ENCODE peak calls at places on chromosomes 6 and 20, in seven cellular contexts. P is naive thymus-derived CD8-positive, alpha-beta T cell; A is activated CD8-positive, alpha-beta memory T cell treated with anti-CD3 and anti-CD28 coated beads, Interleukin-2, amount 10 ng/mL, durations not matched to agents 7 days and 5 days; K is activated naive CD4-positive, alpha-beta T cell treated with anti-CD3 and anti-CD28 coated beads, Interleukin-2, amount 50 U/mL, for 72 hours; Q is CD4-positive, alpha-beta T cell; H is effector memory CD8-positive, alpha-beta T cell; E is right cardiac atrium. O is an unnamed sample.

GRCh38 chr20:16580127-16580526 is 6.9 kb upstream of the KIF16B start:
- ATAC-seq in P (no peak), A (no peak), K (no peak), Q (no peak), H (no peak), E (peak; percentile 90), O (no peak)

GRCh38 chr6:28218312-28219248 is 6.5 kb upstream of the ZSCAN9 start:
- ATAC-seq in P (peak; percentile 68), A (peak; percentile 73), K (peak; percentile 62), Q (no peak), H (peak; percentile 74), E (peak; percentile 96), O (peak; percentile 44)

GRCh38 chr6:35611235-35611634 is 77.5 kb downstream of the FKBP5 start:
- ATAC-seq in P (peak; percentile 92), A (peak; percentile 74), K (peak; percentile 67), Q (peak; percentile 80), H (peak; percentile 99), E (peak; percentile 59), O (peak; percentile 83)

GRCh38 chr6:41931792-41932191 is 9.8 kb downstream of the CCND3 start:
- ATAC-seq in P (no peak), A (no peak), K (no peak), Q (no peak), H (no peak), E (no peak), O (no peak)

GRCh38 chr20:53940883-53941546 is 129.4 kb downstream of the BCAS1 start:
- ATAC-seq in P (no peak), A (no peak), K (no peak), Q (no peak), H (no peak), E (peak; percentile 27), O (no peak)

GRCh38 chr6:167956983-167957492 is 40.4 kb upstream of the KIF25 start:
- ATAC-seq in P (no peak), A (no peak), K (no peak), Q (no peak), H (no peak), E (no peak), O (no peak)

GRCh38 chr20:57920971-57921370 is 211.2 kb upstream of the PMEPA1 start:
- ATAC-seq in P (no peak), A (no peak), K (no peak), Q (no peak), H (no peak), E (no peak), O (no peak)

GRCh38 chr20:44979090-44979621 is 12.8 kb downstream of the STK4 start:
- ATAC-seq in P (peak; percentile 90), A (peak; percentile 80), K (peak; percentile 64), Q (peak; percentile 85), H (peak; percentile 94), E (peak; percentile 64), O (peak; percentile 73)

GRCh38 chr20:4171538-4172116 is 156.3 kb upstream of the RNF24 start:
- ATAC-seq in P (peak; percentile 13), A (no peak), K (no peak), Q (no peak), H (no peak), E (peak; percentile 14), O (no peak)

O was measured in activated CD4-positive, CD25-positive, alpha-beta regulatory T cell treated with anti-CD3 and anti-CD28 coated beads, Interleukin-2, amount 50 U/mL, for 24 hours.